ENCODE peak calls at places on chromosomes 12 and 14, in five cellular contexts. E, H, F, M and N are unnamed samples.
A peak's percentile ranks its signal among the peaks of the same experiment; 100 is the strongest.

GRCh38 chr12:94304566-94305061 is 155.1 kb downstream of the CEP83 start:
- DNase-seq in E (no peak), H (no peak), F (no peak), M (no peak), N (no peak)

GRCh38 chr12:5085896-5086295 is 42.2 kb downstream of the KCNA5 start:
- DNase-seq in E (no peak), H (no peak), F (no peak), M (no peak), N (no peak)

GRCh38 chr14:93749081-93749430 is 39.2 kb downstream of the PRIMA1 start:
- DNase-seq in E (no peak), H (no peak), F (no peak), M (no peak), N (no peak)

GRCh38 chr12:96399081-96399918 is 939 bp downstream of the CDK17 start:
- DNase-seq in E (peak; percentile 48), H (peak; percentile 66), F (peak; percentile 72), M (no peak), N (peak; percentile 95)

GRCh38 chr12:123983822-123984485 is 10.9 kb downstream of the ZNF664 start:
- DNase-seq in E (no peak), H (peak; percentile 38), F (peak; percentile 27), M (peak; percentile 60), N (no peak)

GRCh38 chr12:104643093-104643646 is 186.4 kb downstream of the CHST11 start:
- DNase-seq in E (peak; percentile 65), H (no peak), F (no peak), M (no peak), N (no peak)

GRCh38 chr14:96256420-96256819 is 410 bp downstream of the BDKRB1 start:
- DNase-seq in E (no peak), H (no peak), F (no peak), M (no peak), N (no peak)

GRCh38 chr12:75366629-75367028 is 24.3 kb upstream of the GLIPR1L2 start:
- DNase-seq in E (no peak), H (no peak), F (no peak), M (no peak), N (no peak)

GRCh38 chr12:106985479-106985878 is 1.5 kb downstream of the MTERF2 start:
- DNase-seq in E (no peak), H (peak; percentile 22), F (no peak), M (no peak), N (no peak)

GRCh38 chr14:104202259-104203070 is 64.1 kb downstream of the KIF26A start:
- DNase-seq in E (no peak), H (no peak), F (peak; percentile 39), M (no peak), N (no peak)

GRCh38 chr14:93160353-93160801 is 24.3 kb downstream of the MOAP1 start:
- DNase-seq in E (no peak), H (peak; percentile 42), F (no peak), M (peak; percentile 21), N (no peak)

GRCh38 chr12:110077769-110078168 is 29.4 kb upstream of the C12orf76 start:
- DNase-seq in E (no peak), H (peak; percentile 39), F (no peak), M (no peak), N (no peak)

GRCh38 chr14:60094306-60094897 is 2.7 kb downstream of the PCNX4 start:
- DNase-seq in E (no peak), H (peak; percentile 35), F (no peak), M (no peak), N (no peak)

GRCh38 chr14:104749111-104749649 is 3.8 kb upstream of the SIVA1 start:
- DNase-seq in E (no peak), H (no peak), F (peak; percentile 42), M (no peak), N (no peak)

GRCh38 chr14:76203086-76204001 is 51.6 kb downstream of the GPATCH2L start:
- DNase-seq in E (peak; percentile 95), H (no peak), F (no peak), M (no peak), N (no peak)

GRCh38 chr14:82710257-82710841 is 1176.7 kb upstream of the SEL1L start:
- DNase-seq in E (peak; percentile 8), H (peak; percentile 35), F (peak; percentile 65), M (peak; percentile 3), N (no peak)

GRCh38 chr12:14567311-14568195 is at the start of gene PLBD1:
- DNase-seq in E (no peak), H (peak; percentile 51), F (peak; percentile 37), M (no peak), N (no peak)

GRCh38 chr12:48750215-48750614 is 33.7 kb upstream of the CCNT1 start:
- DNase-seq in E (no peak), H (no peak), F (no peak), M (no peak), N (no peak)

GRCh38 chr14:100450736-100451135 is 127.6 kb downstream of the SLC25A47 start:
- DNase-seq in E (no peak), H (no peak), F (no peak), M (no peak), N (no peak)

GRCh38 chr12:49293056-49293956 is 1.6 kb upstream of the PRPH start:
- DNase-seq in E (no peak), H (no peak), F (no peak), M (no peak), N (no peak)

GRCh38 chr14:102691763-102692162 is 85.5 kb upstream of the TRAF3 start:
- DNase-seq in E (no peak), H (no peak), F (no peak), M (no peak), N (no peak)

GRCh38 chr12:79848321-79848720 is 86.6 kb downstream of the PPP1R12A start:
- DNase-seq in E (no peak), H (no peak), F (no peak), M (no peak), N (no peak)

GRCh38 chr14:81384900-81385299 is 15.2 kb downstream of the STON2 start:
- DNase-seq in E (no peak), H (no peak), F (no peak), M (no peak), N (no peak)

GRCh38 chr14:81386379-81386778 is 13.7 kb downstream of the STON2 start:
- DNase-seq in E (no peak), H (no peak), F (no peak), M (no peak), N (peak; percentile 53)

GRCh38 chr14:81382517-81383225 is 17.5 kb downstream of the STON2 start:
- DNase-seq in E (no peak), H (no peak), F (peak; percentile 31), M (no peak), N (no peak)

GRCh38 chr14:81388236-81388801 is 11.8 kb downstream of the STON2 start:
- DNase-seq in E (no peak), H (no peak), F (no peak), M (no peak), N (peak; percentile 53)

GRCh38 chr14:81385824-81386223 is 14.3 kb downstream of the STON2 start:
- DNase-seq in E (no peak), H (no peak), F (no peak), M (no peak), N (no peak)
- TF ChIP-seq POLR2A in E (no peak), H (no peak), F (no peak), M (no peak), N (no peak)

GRCh38 chr14:51239813-51240803 is at the start of gene TMX1:
- DNase-seq in E (peak; percentile 98), H (peak; percentile 94), F (peak; percentile 92), M (peak; percentile 97), N (peak; percentile 97)
- TF ChIP-seq CTCF in E (no peak), H (no peak), F (peak; percentile 18), M (no peak), N (peak; percentile 15)

DNA sequence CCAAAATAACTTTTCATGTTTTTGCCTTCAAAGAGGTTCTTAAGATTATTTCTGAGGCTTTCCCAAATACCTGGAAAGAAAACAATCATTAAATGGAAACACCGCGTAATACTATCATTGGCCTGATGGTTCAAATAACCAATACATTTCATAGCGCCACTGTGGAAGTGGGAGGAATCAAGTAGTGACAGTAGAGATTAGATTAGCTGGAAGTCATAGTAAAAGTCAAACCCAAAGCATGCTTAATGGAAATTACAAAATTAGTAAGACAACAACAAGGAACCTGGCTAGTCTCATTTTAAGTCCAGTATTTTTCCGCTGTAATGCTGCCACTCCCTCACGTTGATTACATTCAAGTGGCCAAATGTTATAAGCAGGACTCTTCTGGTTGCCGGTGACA is 41.5 kb upstream of the PLEKHG7 start:
- DNase-seq in E (no peak), H (no peak), F (no peak), M (no peak), N (peak; percentile 7)
- TF ChIP-seq POLR2AphosphoS5 in E (no peak), H (no peak), F (no peak), M (no peak), N (no peak)

DNA sequence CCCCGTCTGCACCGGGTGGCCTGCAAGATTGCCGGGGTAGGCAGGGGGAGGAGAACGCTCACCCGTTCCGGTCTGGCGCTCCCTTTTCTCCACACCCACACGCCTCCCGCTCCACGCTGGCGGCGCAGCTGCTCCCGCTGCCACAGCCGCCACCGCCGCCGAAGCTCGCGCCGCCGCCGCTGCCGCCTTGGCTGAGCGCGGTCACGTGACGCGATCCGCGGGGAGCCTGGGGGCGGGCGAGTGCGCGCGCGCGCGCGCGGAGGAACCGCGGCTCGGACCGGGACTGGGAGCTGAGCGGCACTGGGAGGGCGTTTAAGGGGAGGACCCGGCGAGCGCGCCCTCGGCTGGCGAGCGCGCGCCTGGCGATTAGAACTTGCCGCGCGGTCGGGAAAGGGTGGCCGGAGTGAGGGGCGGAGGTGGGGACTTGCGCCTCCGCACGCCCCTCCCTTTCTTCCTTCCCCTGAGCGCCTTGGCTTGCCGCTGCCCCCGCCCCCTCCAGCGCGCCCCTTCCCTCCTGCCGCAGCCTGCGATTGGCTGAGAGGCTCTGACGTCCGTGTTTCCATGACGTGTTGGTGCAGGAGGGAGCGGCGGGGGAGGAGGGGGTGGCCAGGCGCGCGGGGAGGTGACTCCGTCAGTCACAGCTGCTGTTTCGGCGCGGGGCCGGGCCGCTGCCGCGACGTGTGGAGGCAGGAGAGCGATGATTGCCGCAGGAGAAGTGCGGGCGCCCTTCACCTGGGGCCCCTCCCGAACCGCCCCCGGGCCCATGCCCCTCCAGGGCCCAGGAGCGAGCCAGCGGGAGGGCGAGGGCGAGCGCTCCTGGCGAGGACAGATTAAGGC is 737 bp upstream of the ATP2B1 start:
- DNase-seq in E (peak; percentile 95), H (peak; percentile 96), F (peak; percentile 98), M (peak; percentile 97), N (peak; percentile 100)
- TF ChIP-seq POLR2A in E (peak; percentile 96), H (peak; percentile 70), F (peak; percentile 96), M (no peak), N (peak; percentile 95)

GRCh38 chr14:85415015-85415712 is 114.8 kb upstream of the FLRT2 start:
- DNase-seq in E (no peak), H (no peak), F (peak; percentile 85), M (no peak), N (no peak)
- TF ChIP-seq CTCF in E (no peak), H (no peak), F (peak; percentile 45), M (no peak), N (peak; percentile 9)

GRCh38 chr14:50657753-50658152 is 10.4 kb downstream of the SAV1 start:
- DNase-seq in E (no peak), H (no peak), F (no peak), M (no peak), N (no peak)

GRCh38 chr14:50659327-50659974 is 8.7 kb downstream of the SAV1 start:
- DNase-seq in E (no peak), H (no peak), F (peak; percentile 61), M (no peak), N (no peak)

DNA sequence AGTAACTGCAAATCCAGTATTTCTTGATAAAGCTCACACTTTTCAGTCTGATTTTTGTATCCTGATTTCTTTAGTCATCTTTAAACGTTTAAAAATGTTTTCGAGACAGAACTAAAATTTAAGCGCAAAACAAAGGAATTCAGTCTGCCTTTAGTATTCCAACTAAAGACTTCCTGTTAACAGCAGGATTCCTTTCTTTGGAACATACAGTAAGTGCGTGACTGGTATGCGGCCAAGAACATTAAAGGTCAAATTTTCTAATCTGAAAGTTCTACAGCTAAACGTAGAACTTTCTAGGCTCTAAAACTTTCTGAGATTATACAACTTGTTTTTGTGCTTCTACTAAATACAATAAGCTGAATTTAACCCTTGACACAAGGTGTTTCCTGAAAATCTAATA is 9.9 kb downstream of the SAV1 start:
- DNase-seq in E (no peak), H (no peak), F (no peak), M (no peak), N (no peak)
- TF ChIP-seq POLR2AphosphoS5 in E (no peak), H (no peak), F (no peak), M (no peak), N (no peak)